ENCODE peak calls at places on chromosomes 2 and 18, in five cellular contexts. U is IMR-90, F is neuronal stem cell, W is mesenchymal stem cell, E is H9. A is an unnamed sample.

GRCh38 chr2:25252291-25253152 is 84.1 kb upstream of the POMC start:
- DNase-seq in F (peak), E (peak), U (peak), W (peak), A (peak)

GRCh38 chr2:118046628-118047210 is 32.8 kb upstream of the CCDC93 start:
- DNase-seq in E (no peak), F (no peak), U (peak), W (peak), A (peak)

GRCh38 chr2:240618776-240619175 is 6.5 kb upstream of the GPR35 start:
- DNase-seq in U (no peak), E (peak), W (no peak), F (no peak), A (no peak)

GRCh38 chr18:35716169-35716831 is 134.8 kb downstream of the GALNT1 start:
- DNase-seq in E (no peak), U (no peak), F (no peak), W (no peak), A (no peak)

GRCh38 chr2:241188386-241189092 is at the start of gene ANO7:
- DNase-seq in U (no peak), E (no peak), F (no peak), W (no peak), A (no peak)

GRCh38 chr2:8662239-8662879 is 19.5 kb upstream of the ID2 start:
- DNase-seq in F (no peak), E (no peak), W (peak), U (peak), A (no peak)

GRCh38 chr2:120175000-120175581 is 48.1 kb downstream of the TMEM185B start:
- DNase-seq in F (peak), W (peak), U (peak), E (no peak), A (peak)

GRCh38 chr2:121185571-121186074 is 99.4 kb downstream of the TFCP2L1 start:
- DNase-seq in F (no peak), E (no peak), W (no peak), U (no peak), A (no peak)

GRCh38 chr2:212908682-212909435 is 242.6 kb downstream of the IKZF2 start:
- DNase-seq in E (no peak), F (no peak), W (no peak), U (no peak), A (no peak)

GRCh38 chr18:2510416-2510815 is 60.9 kb downstream of the METTL4 start:
- DNase-seq in W (no peak), F (no peak), E (no peak), U (no peak), A (no peak)

GRCh38 chr2:112876257-112876970 is 34.6 kb upstream of the IL37 start:
- DNase-seq in F (no peak), E (no peak), W (no peak), U (no peak), A (no peak)

GRCh38 chr2:217559084-217559483 is 443.7 kb downstream of the TNS1 start:
- DNase-seq in U (no peak), E (no peak), W (no peak), F (no peak), A (no peak)

GRCh38 chr18:77376043-77376732 is 126.5 kb downstream of the GALR1 start:
- DNase-seq in U (no peak), W (no peak), E (no peak), F (no peak), A (no peak)

GRCh38 chr2:231696004-231696367 is 12.3 kb upstream of the PTMA start:
- DNase-seq in W (no peak), E (no peak), U (peak), F (no peak), A (no peak)

GRCh38 chr2:148455791-148456190 is 188.8 kb upstream of the EPC2 start:
- DNase-seq in E (no peak), W (peak), F (no peak), U (peak), A (no peak)

GRCh38 chr2:42385225-42385624 is 24.2 kb upstream of the COX7A2L start:
- DNase-seq in E (peak), U (peak), W (peak), F (no peak), A (peak)

GRCh38 chr2:241844831-241845578 is 13.7 kb downstream of the PDCD1 start:
- DNase-seq in W (no peak), U (no peak), E (peak), F (no peak), A (no peak)

GRCh38 chr18:27185025-27185763 is at the start of gene CHST9:
- DNase-seq in F (peak), E (peak), U (no peak), W (no peak), A (peak)

GRCh38 chr18:36321636-36322407 is 24.3 kb downstream of the FHOD3 start:
- DNase-seq in F (no peak), E (peak), U (peak), W (no peak), A (no peak)

GRCh38 chr18:32868424-32868823 is 95.6 kb upstream of the KLHL14 start:
- DNase-seq in W (no peak), E (no peak), F (no peak), U (no peak), A (peak)

GRCh38 chr2:158723921-158724802 is 71.0 kb upstream of the DAPL1 start:
- DNase-seq in U (no peak), E (peak), W (peak), F (no peak), A (peak)

GRCh38 chr2:13884271-13884976 is 748.1 kb upstream of the LRATD1 start:
- DNase-seq in W (no peak), F (no peak), U (no peak), E (no peak), A (peak)

GRCh38 chr2:210263841-210264240 is 38.6 kb upstream of the ACADL start:
- DNase-seq in W (no peak), F (no peak), U (no peak), E (no peak), A (no peak)

GRCh38 chr2:202113571-202114142 is 40.6 kb downstream of the KIAA2012 start:
- DNase-seq in F (no peak), U (peak), E (no peak), W (no peak), A (no peak)

GRCh38 chr2:172829229-172829628 is 93.6 kb downstream of the RAPGEF4 start:
- DNase-seq in W (peak), F (no peak), U (peak), E (no peak), A (peak)

GRCh38 chr2:120957905-120958304 is 222.2 kb downstream of the GLI2 start:
- DNase-seq in U (no peak), E (no peak), W (no peak), F (no peak), A (no peak)

GRCh38 chr2:171431677-171432167 is 2.1 kb downstream of the METTL8 start:
- DNase-seq in F (no peak), U (no peak), E (peak), W (no peak), A (no peak)
- H3K23ac ChIP-seq in F (no peak), U (no peak), E (no peak), W (no peak), A (no peak)

GRCh38 chr2:28449489-28450395 is 46.1 kb upstream of the PLB1 start:
- DNase-seq in W (peak), E (no peak), F (no peak), U (peak), A (peak)

GRCh38 chr2:28448738-28449100 is 47.1 kb upstream of the PLB1 start:
- DNase-seq in E (no peak), U (no peak), F (no peak), W (no peak), A (no peak)

GRCh38 chr2:28449126-28449488 is 46.8 kb upstream of the PLB1 start:
- DNase-seq in F (no peak), W (no peak), E (no peak), U (no peak), A (no peak)

GRCh38 chr2:28445448-28446258 is 50.2 kb upstream of the PLB1 start:
- DNase-seq in E (no peak), W (peak), U (peak), F (no peak), A (peak)

DNA sequence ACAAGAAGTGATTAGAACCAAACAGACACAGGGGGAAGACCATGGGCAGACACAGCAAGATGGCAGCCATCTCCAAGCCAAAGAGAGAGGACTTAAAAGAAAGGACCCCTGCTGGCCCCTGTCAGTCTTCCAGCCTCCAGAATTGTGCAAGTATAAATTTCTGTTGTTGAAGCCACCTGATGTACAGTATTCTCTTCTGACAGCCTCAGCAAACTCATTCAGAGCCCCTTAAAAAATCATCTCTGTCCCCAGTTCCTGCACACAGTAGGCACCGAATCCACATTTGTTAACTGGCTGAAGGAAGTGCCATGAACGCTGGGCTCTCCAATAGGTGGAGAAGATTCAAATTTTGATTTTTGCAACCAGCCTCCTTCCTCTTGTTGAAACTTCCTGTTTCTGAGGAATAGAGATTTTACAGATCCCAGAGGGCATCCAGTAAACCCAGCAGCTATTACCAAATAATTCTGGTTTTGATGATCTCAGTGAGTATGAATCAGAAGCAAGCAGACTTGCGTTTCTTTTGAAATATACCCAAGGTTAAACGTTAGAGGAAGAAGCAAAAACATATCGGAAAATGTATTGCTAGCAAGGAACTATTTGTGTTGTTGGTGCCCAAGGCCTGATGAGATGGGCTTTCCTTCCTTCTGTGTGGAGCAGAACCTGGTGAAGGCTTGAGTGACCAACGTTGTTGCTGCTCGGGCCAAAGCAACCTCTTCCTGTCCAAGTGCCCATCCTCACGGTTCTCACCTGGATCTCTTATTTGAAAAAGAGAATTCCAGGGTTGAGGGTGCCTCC is 47.7 kb upstream of the PLB1 start:
- DNase-seq in W (peak), F (no peak), E (no peak), U (peak), A (no peak)
- H3K4me2 ChIP-seq in W (no peak), F (no peak), E (no peak), U (peak), A (no peak)

GRCh38 chr2:216069028-216069427 is 12.6 kb downstream of the PECR start:
- DNase-seq in F (no peak), E (no peak), W (no peak), U (no peak), A (no peak)

GRCh38 chr2:216064014-216064630 is 17.5 kb downstream of the PECR start:
- DNase-seq in W (no peak), E (no peak), U (peak), F (no peak), A (peak)

GRCh38 chr2:216070195-216070594 is 11.4 kb downstream of the PECR start:
- DNase-seq in F (no peak), W (no peak), E (no peak), U (no peak), A (no peak)

GRCh38 chr2:216064684-216065083 is 16.9 kb downstream of the PECR start:
- DNase-seq in E (no peak), F (no peak), U (no peak), W (no peak), A (no peak)

GRCh38 chr2:216066255-216066654 is 15.4 kb downstream of the PECR start:
- DNase-seq in U (peak), E (no peak), W (peak), F (no peak), A (no peak)
- H3K23ac ChIP-seq in U (no peak), E (no peak), W (no peak), F (no peak), A (no peak)

DNA sequence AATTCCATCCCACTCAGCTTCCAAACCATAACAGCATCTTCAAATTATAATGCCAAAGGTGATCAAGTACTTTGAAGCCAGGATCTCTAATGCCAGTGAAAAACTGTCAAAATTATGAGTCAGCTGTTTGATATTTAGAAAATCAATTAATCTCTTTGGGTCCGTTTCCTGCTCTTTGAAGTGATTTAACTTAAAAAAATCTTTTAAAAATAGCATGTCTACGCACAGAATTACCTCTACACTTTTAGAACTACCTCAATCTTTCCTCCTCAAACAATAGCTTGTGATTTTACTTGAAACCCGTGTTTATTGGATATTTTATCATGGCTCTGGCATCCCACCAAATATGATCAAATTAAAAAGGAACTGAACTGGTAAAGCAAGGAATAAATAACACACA is 31.3 kb upstream of the TANK start:
- DNase-seq in F (no peak), W (no peak), U (no peak), E (no peak), A (no peak)
- H3K4me2 ChIP-seq in F (no peak), W (no peak), U (no peak), E (no peak), A (no peak)

GRCh38 chr2:111654829-111655228 is 229.2 kb downstream of the ANAPC1 start:
- DNase-seq in F (no peak), W (no peak), E (no peak), U (no peak), A (no peak)
- H3K23ac ChIP-seq in F (no peak), W (no peak), E (no peak), U (no peak), A (no peak)

GRCh38 chr2:174596994-174597346 is 634 bp downstream of the WIPF1 start:
- DNase-seq in U (peak), E (no peak), W (no peak), F (no peak), A (no peak)

GRCh38 chr2:174595415-174595814 is 2.2 kb downstream of the WIPF1 start:
- DNase-seq in U (no peak), W (no peak), F (no peak), E (no peak), A (no peak)

GRCh38 chr2:174597347-174598047 is at the start of gene WIPF1:
- DNase-seq in E (no peak), U (peak), F (no peak), W (peak), A (no peak)

GRCh38 chr2:174594451-174594850 is 3.2 kb downstream of the WIPF1 start:
- DNase-seq in U (no peak), W (no peak), F (no peak), E (no peak), A (no peak)

GRCh38 chr2:174595904-174596397 is 1.7 kb downstream of the WIPF1 start:
- DNase-seq in U (no peak), F (no peak), W (no peak), E (no peak), A (no peak)
- H3K4me2 ChIP-seq in U (no peak), F (no peak), W (no peak), E (no peak), A (no peak)

DNA sequence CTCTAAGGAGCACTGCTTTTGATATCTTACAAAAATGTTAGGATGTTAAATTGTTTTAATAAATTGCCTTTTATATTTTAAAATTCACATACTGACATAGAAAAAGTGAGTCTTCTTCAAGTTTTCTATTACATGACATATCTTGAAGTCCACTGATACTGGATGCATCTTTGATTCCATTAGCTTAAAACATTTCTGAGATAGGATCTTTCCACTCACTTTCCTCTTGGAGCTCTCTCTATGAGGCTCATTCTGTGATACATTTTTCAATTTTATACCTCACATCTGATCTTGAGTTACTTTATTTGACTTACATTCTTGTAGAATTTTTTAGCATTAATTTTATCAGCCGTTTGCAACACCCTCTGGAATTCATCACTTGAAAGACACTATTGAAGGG is 86.8 kb upstream of the NOL4 start:
- DNase-seq in U (no peak), W (no peak), F (no peak), E (no peak), A (no peak)
- H3K23ac ChIP-seq in U (no peak), W (no peak), F (no peak), E (no peak), A (no peak)